ENCODE peak calls at places on chromosomes 3 and 15, in six cellular contexts. One of them, this sample, is unnamed.

GRCh38 chr3:30775070-30775469 is 119.4 kb downstream of the GADL1 start:
- DNase-seq in sigmoid colon: no peak
- DNase-seq in neural progenitor cell: no peak
- DNase-seq in uterus: no peak
- DNase-seq in RWPE2: no peak
- DNase-seq in hepatocyte: no peak
- DNase-seq in this sample: no peak

GRCh38 chr3:177810162-177810623 is 612.9 kb upstream of the TBL1XR1 start:
- DNase-seq in hepatocyte: peak; percentile 43
- DNase-seq in uterus: no peak
- DNase-seq in sigmoid colon: no peak
- DNase-seq in neural progenitor cell: no peak
- DNase-seq in RWPE2: no peak
- DNase-seq in this sample: no peak

GRCh38 chr15:101795455-101795854 is 7.9 kb upstream of the OR4F6 start:
- DNase-seq in sigmoid colon: no peak
- DNase-seq in uterus: no peak
- DNase-seq in RWPE2: no peak
- DNase-seq in hepatocyte: no peak
- DNase-seq in neural progenitor cell: no peak
- DNase-seq in this sample: no peak

GRCh38 chr15:36951747-36952247 is 148.6 kb downstream of the MEIS2 start:
- DNase-seq in RWPE2: no peak
- DNase-seq in hepatocyte: no peak
- DNase-seq in neural progenitor cell: peak; percentile 15
- DNase-seq in sigmoid colon: no peak
- DNase-seq in uterus: no peak
- DNase-seq in this sample: no peak

GRCh38 chr15:34642252-34642651 is 58.8 kb upstream of the GOLGA8B start:
- DNase-seq in RWPE2: no peak
- DNase-seq in hepatocyte: no peak
- DNase-seq in neural progenitor cell: peak; percentile 37
- DNase-seq in uterus: no peak
- DNase-seq in sigmoid colon: no peak
- DNase-seq in this sample: no peak

GRCh38 chr15:98034731-98035130 is 74.2 kb downstream of the ARRDC4 start:
- DNase-seq in sigmoid colon: no peak
- DNase-seq in neural progenitor cell: no peak
- DNase-seq in uterus: no peak
- DNase-seq in RWPE2: no peak
- DNase-seq in hepatocyte: no peak
- DNase-seq in this sample: no peak

GRCh38 chr3:30084304-30084703 is 522.1 kb upstream of the TGFBR2 start:
- DNase-seq in uterus: no peak
- DNase-seq in neural progenitor cell: no peak
- DNase-seq in sigmoid colon: no peak
- DNase-seq in hepatocyte: no peak
- DNase-seq in RWPE2: no peak
- DNase-seq in this sample: no peak

GRCh38 chr3:40912461-40912860 is 286.8 kb upstream of the CTNNB1 start:
- DNase-seq in sigmoid colon: no peak
- DNase-seq in hepatocyte: no peak
- DNase-seq in RWPE2: no peak
- DNase-seq in neural progenitor cell: no peak
- DNase-seq in uterus: no peak
- DNase-seq in this sample: no peak

GRCh38 chr3:50817756-50818518 is 143.2 kb downstream of the DOCK3 start:
- DNase-seq in sigmoid colon: no peak
- DNase-seq in neural progenitor cell: no peak
- DNase-seq in hepatocyte: no peak
- DNase-seq in uterus: no peak
- DNase-seq in RWPE2: no peak
- DNase-seq in this sample: no peak

GRCh38 chr3:124640907-124641306 is 89.3 kb upstream of the UMPS start:
- DNase-seq in sigmoid colon: no peak
- DNase-seq in hepatocyte: no peak
- DNase-seq in uterus: no peak
- DNase-seq in neural progenitor cell: no peak
- DNase-seq in RWPE2: no peak
- DNase-seq in this sample: no peak

GRCh38 chr3:144362126-144362525 is 390.5 kb downstream of the DIPK2A start:
- DNase-seq in uterus: no peak
- DNase-seq in neural progenitor cell: no peak
- DNase-seq in RWPE2: no peak
- DNase-seq in sigmoid colon: no peak
- DNase-seq in hepatocyte: no peak
- DNase-seq in this sample: no peak

GRCh38 chr15:50735156-50735555 is 30.4 kb downstream of the SPPL2A start:
- DNase-seq in RWPE2: no peak
- DNase-seq in hepatocyte: no peak
- DNase-seq in uterus: no peak
- DNase-seq in neural progenitor cell: no peak
- DNase-seq in sigmoid colon: no peak
- DNase-seq in this sample: no peak

GRCh38 chr3:51962854-51963530 is 4.3 kb downstream of the PCBP4 start:
- DNase-seq in sigmoid colon: no peak
- DNase-seq in neural progenitor cell: no peak
- DNase-seq in hepatocyte: no peak
- DNase-seq in uterus: no peak
- DNase-seq in RWPE2: no peak
- DNase-seq in this sample: no peak

GRCh38 chr3:55373413-55373812 is 113.7 kb downstream of the WNT5A start:
- DNase-seq in hepatocyte: no peak
- DNase-seq in sigmoid colon: no peak
- DNase-seq in uterus: no peak
- DNase-seq in neural progenitor cell: no peak
- DNase-seq in RWPE2: no peak
- DNase-seq in this sample: no peak

GRCh38 chr3:99394831-99395733 is 243.3 kb upstream of the COL8A1 start:
- DNase-seq in neural progenitor cell: no peak
- DNase-seq in RWPE2: no peak
- DNase-seq in hepatocyte: no peak
- DNase-seq in sigmoid colon: no peak
- DNase-seq in uterus: no peak
- DNase-seq in this sample: no peak

GRCh38 chr3:177824841-177825240 is 627.6 kb upstream of the TBL1XR1 start:
- DNase-seq in uterus: no peak
- DNase-seq in sigmoid colon: peak; percentile 68
- DNase-seq in RWPE2: no peak
- DNase-seq in hepatocyte: no peak
- DNase-seq in neural progenitor cell: no peak
- DNase-seq in this sample: no peak

GRCh38 chr15:95872366-95872771 is 458.1 kb upstream of the NR2F2 start:
- DNase-seq in RWPE2: peak; percentile 79
- DNase-seq in uterus: no peak
- DNase-seq in neural progenitor cell: no peak
- DNase-seq in hepatocyte: peak; percentile 22
- DNase-seq in sigmoid colon: no peak
- DNase-seq in this sample: no peak

GRCh38 chr3:178671261-178672191 is 135.3 kb downstream of the KCNMB2 start:
- DNase-seq in sigmoid colon: no peak
- DNase-seq in uterus: no peak
- DNase-seq in neural progenitor cell: no peak
- DNase-seq in RWPE2: no peak
- DNase-seq in hepatocyte: peak; percentile 30
- DNase-seq in this sample: no peak

GRCh38 chr15:66569461-66570137 is 3.8 kb upstream of the LCTL start:
- DNase-seq in hepatocyte: no peak
- DNase-seq in RWPE2: no peak
- DNase-seq in uterus: no peak
- DNase-seq in sigmoid colon: no peak
- DNase-seq in neural progenitor cell: no peak
- DNase-seq in this sample: no peak
- H3K4me1 ChIP-seq in hepatocyte: no peaks in the 10 kb centered on the region
- H3K4me1 ChIP-seq in RWPE2: no peaks in the 10 kb centered on the region
- H3K4me1 ChIP-seq in uterus: no peaks in the 10 kb centered on the region
- H3K4me1 ChIP-seq in sigmoid colon: no peaks in the 10 kb centered on the region
- H3K4me1 ChIP-seq in neural progenitor cell: peaks cover 18% of the 10 kb centered on the region
- H3K4me1 ChIP-seq in this sample: no peaks in the 10 kb centered on the region

DNA sequence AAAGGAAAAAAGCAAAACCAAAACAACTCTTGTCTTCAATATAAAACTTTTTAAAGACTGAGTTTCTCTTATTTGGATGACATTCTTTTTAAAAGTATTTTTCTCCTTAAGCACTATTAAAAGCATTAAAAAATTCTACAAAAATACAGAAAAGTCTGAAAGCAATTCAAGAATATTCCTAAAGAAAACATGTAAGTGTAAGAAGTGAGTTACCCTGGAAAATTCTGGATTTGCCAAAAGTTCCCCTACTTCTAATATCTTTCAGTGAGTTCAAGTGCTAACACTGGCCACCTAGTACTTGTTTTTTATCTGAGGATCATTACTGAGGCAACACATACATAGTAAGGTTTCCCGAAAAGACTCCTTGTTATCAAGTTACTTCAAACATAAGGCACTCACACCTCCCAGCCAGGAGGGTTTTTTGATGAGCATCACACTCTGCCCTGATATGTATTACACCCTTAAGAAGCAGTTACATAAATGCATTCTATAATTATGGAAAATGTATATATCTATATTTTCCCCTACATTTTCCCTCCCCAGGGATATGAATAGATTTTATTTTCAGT is 158.4 kb downstream of the TIGIT start:
- DNase-seq in sigmoid colon: no peak
- DNase-seq in hepatocyte: no peak
- DNase-seq in neural progenitor cell: no peak
- DNase-seq in RWPE2: no peak
- DNase-seq in uterus: no peak
- DNase-seq in this sample: no peak
- H3K4me1 ChIP-seq in sigmoid colon: no peaks in the 10 kb centered on the region
- H3K4me1 ChIP-seq in hepatocyte: peaks cover 14% of the 10 kb centered on the region
- H3K4me1 ChIP-seq in neural progenitor cell: peaks cover 16% of the 10 kb centered on the region
- H3K4me1 ChIP-seq in RWPE2: peaks cover 8% of the 10 kb centered on the region
- H3K4me1 ChIP-seq in uterus: no peaks in the 10 kb centered on the region
- H3K4me1 ChIP-seq in this sample: peaks cover 42% of the 10 kb centered on the region

GRCh38 chr3:31978553-31978952 is 2.5 kb downstream of the OSBPL10 start:
- DNase-seq in uterus: no peak
- DNase-seq in sigmoid colon: no peak
- DNase-seq in neural progenitor cell: no peak
- DNase-seq in hepatocyte: no peak
- DNase-seq in RWPE2: no peak
- DNase-seq in this sample: no peak
- H3K4me1 ChIP-seq in uterus: no peaks in the 10 kb centered on the region
- H3K4me1 ChIP-seq in sigmoid colon: no peaks in the 10 kb centered on the region
- H3K4me1 ChIP-seq in neural progenitor cell: no peaks in the 10 kb centered on the region
- H3K4me1 ChIP-seq in hepatocyte: peaks cover 38% of the 10 kb centered on the region
- H3K4me1 ChIP-seq in RWPE2: peaks cover 31% of the 10 kb centered on the region
- H3K4me1 ChIP-seq in this sample: peaks cover 13% of the 10 kb centered on the region

GRCh38 chr3:134314588-134315285 is 59.5 kb downstream of the AMOTL2 start:
- DNase-seq in uterus: no peak
- DNase-seq in neural progenitor cell: no peak
- DNase-seq in hepatocyte: no peak
- DNase-seq in sigmoid colon: no peak
- DNase-seq in RWPE2: no peak
- DNase-seq in this sample: no peak
- H3K4me1 ChIP-seq in uterus: peaks cover 12% of the 10 kb centered on the region
- H3K4me1 ChIP-seq in neural progenitor cell: peaks cover 24% of the 10 kb centered on the region
- H3K4me1 ChIP-seq in hepatocyte: peaks cover 28% of the 10 kb centered on the region
- H3K4me1 ChIP-seq in sigmoid colon: no peaks in the 10 kb centered on the region
- H3K4me1 ChIP-seq in RWPE2: peaks cover 37% of the 10 kb centered on the region
- H3K4me1 ChIP-seq in this sample: peaks cover 64% of the 10 kb centered on the region

GRCh38 chr3:4501991-4502390 is 8.8 kb downstream of the ITPR1 start:
- DNase-seq in RWPE2: no peak
- DNase-seq in sigmoid colon: no peak
- DNase-seq in neural progenitor cell: no peak
- DNase-seq in hepatocyte: no peak
- DNase-seq in uterus: no peak
- DNase-seq in this sample: no peak
- H3K4me1 ChIP-seq in RWPE2: peaks cover 9% of the 10 kb centered on the region
- H3K4me1 ChIP-seq in sigmoid colon: no peaks in the 10 kb centered on the region
- H3K4me1 ChIP-seq in neural progenitor cell: peaks cover 26% of the 10 kb centered on the region
- H3K4me1 ChIP-seq in hepatocyte: peaks cover 31% of the 10 kb centered on the region
- H3K4me1 ChIP-seq in uterus: peaks cover 25% of the 10 kb centered on the region
- H3K4me1 ChIP-seq in this sample: peaks cover 15% of the 10 kb centered on the region

GRCh38 chr3:43865887-43866528 is 175.3 kb downstream of the ABHD5 start:
- DNase-seq in hepatocyte: no peak
- DNase-seq in RWPE2: no peak
- DNase-seq in neural progenitor cell: no peak
- DNase-seq in uterus: no peak
- DNase-seq in sigmoid colon: no peak
- DNase-seq in this sample: no peak
- H3K4me1 ChIP-seq in hepatocyte: peaks cover 34% of the 10 kb centered on the region
- H3K4me1 ChIP-seq in RWPE2: peaks cover 46% of the 10 kb centered on the region
- H3K4me1 ChIP-seq in neural progenitor cell: no peaks in the 10 kb centered on the region
- H3K4me1 ChIP-seq in uterus: no peaks in the 10 kb centered on the region
- H3K4me1 ChIP-seq in sigmoid colon: no peaks in the 10 kb centered on the region
- H3K4me1 ChIP-seq in this sample: peaks cover 8% of the 10 kb centered on the region

This sample was measured in lower lobe of right lung.